ENCODE peak calls at places on chromosome 10, in seven cellular contexts. L, T, E, V, S, B and M are unnamed samples.
A peak's percentile ranks its signal among the peaks of the same experiment; 100 is the strongest.

GRCh38 chr10:15824498-15824897 is 35.8 kb downstream of the MINDY3 start:
- DNase-seq in L (no peak), T (no peak), E (no peak), V (no peak), S (no peak), B (no peak), M (no peak)

GRCh38 chr10:60140681-60141632 is 234.6 kb upstream of the CCDC6 start:
- DNase-seq in L (no peak), T (no peak), E (peak; percentile 29), V (no peak), S (no peak), B (peak; percentile 75), M (peak; percentile 30)

GRCh38 chr10:59625842-59626522 is 83.7 kb downstream of the SLC16A9 start:
- DNase-seq in L (peak; percentile 27), T (peak; percentile 31), E (peak; percentile 46), V (peak; percentile 69), S (peak; percentile 57), B (peak; percentile 83), M (peak; percentile 52)

GRCh38 chr10:78742730-78743615 is 325.8 kb upstream of the ZMIZ1 start:
- DNase-seq in L (no peak), T (no peak), E (peak; percentile 26), V (no peak), S (no peak), B (no peak), M (no peak)

GRCh38 chr10:59362184-59362966 is at the start of gene FAM13C:
- DNase-seq in L (no peak), T (no peak), E (peak; percentile 66), V (no peak), S (peak; percentile 46), B (peak; percentile 82), M (peak; percentile 59)

GRCh38 chr10:70007116-70007820 is 45.4 kb upstream of the MACROH2A2 start:
- DNase-seq in L (no peak), T (no peak), E (no peak), V (no peak), S (no peak), B (no peak), M (no peak)

GRCh38 chr10:90041585-90041984 is 340.2 kb downstream of the KIF20B start:
- DNase-seq in L (no peak), T (no peak), E (no peak), V (no peak), S (no peak), B (no peak), M (no peak)

GRCh38 chr10:129332476-129332875 is 134.6 kb upstream of the MGMT start:
- DNase-seq in L (no peak), T (no peak), E (no peak), V (peak; percentile 24), S (no peak), B (peak; percentile 15), M (no peak)

GRCh38 chr10:107576746-107577145 is 412.2 kb upstream of the SORCS1 start:
- DNase-seq in L (no peak), T (no peak), E (no peak), V (no peak), S (no peak), B (no peak), M (no peak)

GRCh38 chr10:28892818-28893547 is 215.7 kb downstream of the BAMBI start:
- DNase-seq in L (no peak), T (no peak), E (no peak), V (no peak), S (peak; percentile 65), B (no peak), M (no peak)

GRCh38 chr10:92678196-92678595 is 11.6 kb upstream of the HHEX start:
- DNase-seq in L (no peak), T (no peak), E (no peak), V (no peak), S (no peak), B (no peak), M (no peak)

GRCh38 chr10:29795856-29796255 is 161.1 kb upstream of the SVIL start:
- DNase-seq in L (no peak), T (no peak), E (no peak), V (no peak), S (no peak), B (no peak), M (no peak)

GRCh38 chr10:11881477-11882417 is 58.6 kb downstream of the PROSER2 start:
- DNase-seq in L (no peak), T (no peak), E (no peak), V (no peak), S (no peak), B (peak; percentile 66), M (peak; percentile 80)

GRCh38 chr10:42986618-42987017 is 90.3 kb upstream of the RET start:
- DNase-seq in L (no peak), T (no peak), E (no peak), V (no peak), S (no peak), B (no peak), M (no peak)

GRCh38 chr10:34145751-34146150 is 669.3 kb downstream of the PARD3 start:
- DNase-seq in L (no peak), T (no peak), E (no peak), V (no peak), S (peak; percentile 68), B (no peak), M (no peak)

GRCh38 chr10:5518143-5518542 is 6.6 kb upstream of the CALML3 start:
- DNase-seq in L (no peak), T (no peak), E (no peak), V (no peak), S (no peak), B (peak; percentile 58), M (no peak)

GRCh38 chr10:79005126-79005820 is 63.5 kb upstream of the ZMIZ1 start:
- DNase-seq in L (no peak), T (no peak), E (no peak), V (no peak), S (no peak), B (peak; percentile 36), M (no peak)

GRCh38 chr10:111974325-111974724 is 209.2 kb downstream of the GPAM start:
- DNase-seq in L (no peak), T (no peak), E (no peak), V (no peak), S (no peak), B (no peak), M (no peak)

GRCh38 chr10:486668-487067 is 202.8 kb downstream of the DIP2C start:
- DNase-seq in L (no peak), T (no peak), E (peak; percentile 10), V (no peak), S (no peak), B (no peak), M (no peak)

GRCh38 chr10:32409741-32410140 is 36.2 kb upstream of the CCDC7 start:
- DNase-seq in L (no peak), T (no peak), E (no peak), V (no peak), S (no peak), B (no peak), M (no peak)

GRCh38 chr10:93572606-93573005 is 6.1 kb downstream of the FFAR4 start:
- DNase-seq in L (no peak), T (no peak), E (no peak), V (no peak), S (no peak), B (no peak), M (no peak)